ENCODE peak calls at places on chromosomes 16 and 17, in four cellular contexts. U, M, W and R are unnamed samples.

GRCh38 chr16:1823821-1824220 is 2.8 kb downstream of the HAGH start:
- DNase-seq in U (no peak), M (no peak), W (no peak), R (no peak)

GRCh38 chr17:41663451-41664171 is 25.1 kb upstream of the EIF1 start:
- DNase-seq in U (no peak), M (no peak), W (no peak), R (no peak)

GRCh38 chr17:3527468-3527867 is 30.1 kb downstream of the TRPV3 start:
- DNase-seq in U (no peak), M (no peak), W (no peak), R (no peak)

GRCh38 chr17:21817791-21818364 is 125.6 kb downstream of the KCNJ18 start:
- DNase-seq in U (no peak), M (peak), W (no peak), R (no peak)

GRCh38 chr17:30341703-30342102 is 7.8 kb upstream of the TMIGD1 start:
- DNase-seq in U (no peak), M (no peak), W (no peak), R (no peak)

GRCh38 chr16:85350973-85351372 is 238.7 kb upstream of the CIBAR2 start:
- DNase-seq in U (no peak), M (peak), W (no peak), R (peak)

GRCh38 chr16:74505011-74505410 is 83.7 kb upstream of the CLEC18B start:
- DNase-seq in U (no peak), M (no peak), W (no peak), R (no peak)

GRCh38 chr16:14133907-14134306 is 62.8 kb downstream of the MRTFB start:
- DNase-seq in U (no peak), M (no peak), W (no peak), R (no peak)

GRCh38 chr16:24996731-24997130 is 18.4 kb downstream of the ARHGAP17 start:
- DNase-seq in U (no peak), M (no peak), W (no peak), R (no peak)

GRCh38 chr17:45231481-45232116 is 9.9 kb downstream of the FMNL1 start:
- DNase-seq in U (no peak), M (no peak), W (no peak), R (no peak)

GRCh38 chr17:19610879-19611278 is 37.7 kb upstream of the ALDH3A2 start:
- DNase-seq in U (no peak), M (no peak), W (no peak), R (no peak)

GRCh38 chr17:79951361-79952264 is 84.1 kb downstream of the TBC1D16 start:
- DNase-seq in U (no peak), M (peak), W (no peak), R (peak)

GRCh38 chr17:6648181-6648580 is 3.2 kb downstream of the MED31 start:
- DNase-seq in U (no peak), M (no peak), W (no peak), R (no peak)

GRCh38 chr16:75758215-75758614 is 31.9 kb upstream of the CPHXL start:
- DNase-seq in U (no peak), M (no peak), W (no peak), R (no peak)

GRCh38 chr17:15261063-15261817 is 3.9 kb downstream of the PMP22 start:
- DNase-seq in U (no peak), M (no peak), W (no peak), R (peak)

GRCh38 chr16:11313493-11314308 is 31.6 kb upstream of the RMI2 start:
- DNase-seq in U (no peak), M (no peak), W (no peak), R (no peak)

GRCh38 chr16:89505204-89506112 is 2.7 kb upstream of the SPG7 start:
- DNase-seq in U (no peak), M (peak), W (peak), R (peak)

GRCh38 chr17:41340934-41341861 is 9.4 kb downstream of the KRT33A start:
- DNase-seq in U (no peak), M (no peak), W (no peak), R (no peak)